ENCODE peak calls at places on chromosomes 2 and 18, in seven cellular contexts. One of them, this sample, is unnamed.

GRCh38 chr2:98454500-98455235 is 10.0 kb downstream of the INPP4A start:
- DNase-seq in heart left ventricle: no peak
- DNase-seq in GM12892: no peak
- DNase-seq in esophagus muscularis mucosa: peak; percentile 89
- DNase-seq in stomach: no peak
- DNase-seq in lower leg skin: no peak
- DNase-seq in HCT116: no peak
- DNase-seq in this sample: peak; percentile 40

GRCh38 chr2:164703915-164704706 is 82.8 kb upstream of the GRB14 start:
- DNase-seq in heart left ventricle: no peak
- DNase-seq in GM12892: no peak
- DNase-seq in esophagus muscularis mucosa: no peak
- DNase-seq in stomach: no peak
- DNase-seq in lower leg skin: no peak
- DNase-seq in HCT116: no peak
- DNase-seq in this sample: no peak

GRCh38 chr18:58605027-58606020 is 23.6 kb downstream of the ALPK2 start:
- DNase-seq in heart left ventricle: no peak
- DNase-seq in GM12892: no peak
- DNase-seq in esophagus muscularis mucosa: no peak
- DNase-seq in stomach: no peak
- DNase-seq in lower leg skin: no peak
- DNase-seq in HCT116: peak; percentile 56
- DNase-seq in this sample: no peak

GRCh38 chr2:45224321-45224995 is 215.2 kb upstream of the SIX2 start:
- DNase-seq in heart left ventricle: no peak
- DNase-seq in GM12892: no peak
- DNase-seq in esophagus muscularis mucosa: peak; percentile 77
- DNase-seq in stomach: no peak
- DNase-seq in lower leg skin: no peak
- DNase-seq in HCT116: no peak
- DNase-seq in this sample: no peak

GRCh38 chr2:16737812-16738211 is 72.2 kb upstream of the CYRIA start:
- DNase-seq in heart left ventricle: no peak
- DNase-seq in GM12892: no peak
- DNase-seq in esophagus muscularis mucosa: no peak
- DNase-seq in stomach: no peak
- DNase-seq in lower leg skin: no peak
- DNase-seq in HCT116: no peak
- DNase-seq in this sample: no peak

GRCh38 chr18:58997811-58998337 is 133.2 kb downstream of the ZNF532 start:
- DNase-seq in heart left ventricle: no peak
- DNase-seq in GM12892: no peak
- DNase-seq in esophagus muscularis mucosa: no peak
- DNase-seq in stomach: no peak
- DNase-seq in lower leg skin: peak; percentile 55
- DNase-seq in HCT116: no peak
- DNase-seq in this sample: no peak

GRCh38 chr2:1661891-1662605 is 82.3 kb downstream of the PXDN start:
- DNase-seq in heart left ventricle: no peak
- DNase-seq in GM12892: no peak
- DNase-seq in esophagus muscularis mucosa: no peak
- DNase-seq in stomach: no peak
- DNase-seq in lower leg skin: no peak
- DNase-seq in HCT116: no peak
- DNase-seq in this sample: no peak

GRCh38 chr2:128779301-128780095 is 460.8 kb upstream of the HS6ST1 start:
- DNase-seq in heart left ventricle: no peak
- DNase-seq in GM12892: no peak
- DNase-seq in esophagus muscularis mucosa: peak; percentile 85
- DNase-seq in stomach: no peak
- DNase-seq in lower leg skin: no peak
- DNase-seq in HCT116: no peak
- DNase-seq in this sample: no peak

GRCh38 chr2:30414951-30415350 is 32.1 kb upstream of the LCLAT1 start:
- DNase-seq in heart left ventricle: no peak
- DNase-seq in GM12892: no peak
- DNase-seq in esophagus muscularis mucosa: no peak
- DNase-seq in stomach: no peak
- DNase-seq in lower leg skin: no peak
- DNase-seq in HCT116: no peak
- DNase-seq in this sample: no peak

GRCh38 chr2:39724828-39725144 is 54.3 kb downstream of the THUMPD2 start:
- DNase-seq in heart left ventricle: no peak
- DNase-seq in GM12892: no peak
- DNase-seq in esophagus muscularis mucosa: no peak
- DNase-seq in stomach: no peak
- DNase-seq in lower leg skin: no peak
- DNase-seq in HCT116: no peak
- DNase-seq in this sample: no peak

GRCh38 chr2:178331474-178332431 is 119.2 kb downstream of the PRKRA start:
- DNase-seq in heart left ventricle: no peak
- DNase-seq in GM12892: no peak
- DNase-seq in esophagus muscularis mucosa: no peak
- DNase-seq in stomach: no peak
- DNase-seq in lower leg skin: peak; percentile 48
- DNase-seq in HCT116: no peak
- DNase-seq in this sample: no peak

GRCh38 chr18:43571078-43571689 is 293.9 kb upstream of the SYT4 start:
- DNase-seq in heart left ventricle: no peak
- DNase-seq in GM12892: no peak
- DNase-seq in esophagus muscularis mucosa: no peak
- DNase-seq in stomach: peak; percentile 45
- DNase-seq in lower leg skin: no peak
- DNase-seq in HCT116: no peak
- DNase-seq in this sample: no peak

GRCh38 chr18:27863780-27864430 is 313.0 kb downstream of the CDH2 start:
- DNase-seq in heart left ventricle: peak; percentile 39
- DNase-seq in GM12892: no peak
- DNase-seq in esophagus muscularis mucosa: no peak
- DNase-seq in stomach: no peak
- DNase-seq in lower leg skin: no peak
- DNase-seq in HCT116: no peak
- DNase-seq in this sample: no peak

GRCh38 chr2:196801578-196801977 is 2.1 kb upstream of the GTF3C3 start:
- DNase-seq in heart left ventricle: no peak
- DNase-seq in GM12892: no peak
- DNase-seq in esophagus muscularis mucosa: no peak
- DNase-seq in stomach: no peak
- DNase-seq in lower leg skin: no peak
- DNase-seq in HCT116: no peak
- DNase-seq in this sample: no peak

GRCh38 chr2:225328192-225328591 is 71.3 kb upstream of the NYAP2 start:
- DNase-seq in heart left ventricle: no peak
- DNase-seq in GM12892: no peak
- DNase-seq in esophagus muscularis mucosa: no peak
- DNase-seq in stomach: no peak
- DNase-seq in lower leg skin: no peak
- DNase-seq in HCT116: no peak
- DNase-seq in this sample: no peak

DNA sequence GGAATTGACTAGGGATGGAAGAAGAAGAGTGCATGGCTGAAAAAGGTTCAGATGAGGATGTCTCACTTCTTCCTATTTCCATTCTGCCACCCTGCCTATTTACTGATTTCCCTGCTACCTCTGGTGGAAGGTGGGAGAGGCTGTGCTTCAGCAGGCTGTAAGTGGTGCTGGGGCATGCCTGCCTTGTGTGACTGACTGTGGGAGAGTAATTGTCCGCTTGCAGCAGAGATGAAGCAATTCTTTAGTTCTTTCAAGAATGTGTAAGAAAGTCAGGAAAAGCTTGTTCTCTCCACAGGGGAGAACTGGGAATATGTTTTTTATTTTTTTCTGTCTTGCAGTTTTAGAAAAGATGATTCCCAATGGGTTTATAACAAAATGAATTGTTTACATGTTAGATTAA is 72.5 kb upstream of the NYAP2 start:
- DNase-seq in heart left ventricle: no peak
- DNase-seq in GM12892: no peak
- DNase-seq in esophagus muscularis mucosa: no peak
- DNase-seq in stomach: no peak
- DNase-seq in lower leg skin: no peak
- DNase-seq in HCT116: no peak
- DNase-seq in this sample: no peak
- TF ChIP-seq POLR2A in heart left ventricle: no peak
- TF ChIP-seq POLR2A in GM12892: no peak
- TF ChIP-seq POLR2A in esophagus muscularis mucosa: no peak
- TF ChIP-seq POLR2A in stomach: no peak
- TF ChIP-seq POLR2A in lower leg skin: no peak
- TF ChIP-seq POLR2A in HCT116: no peak
- TF ChIP-seq POLR2A in this sample: no peak

GRCh38 chr2:170206805-170207407 is 29.0 kb downstream of the MYO3B start:
- DNase-seq in heart left ventricle: no peak
- DNase-seq in GM12892: no peak
- DNase-seq in esophagus muscularis mucosa: no peak
- DNase-seq in stomach: no peak
- DNase-seq in lower leg skin: no peak
- DNase-seq in HCT116: no peak
- DNase-seq in this sample: no peak

GRCh38 chr2:170208967-170209366 is 31.0 kb downstream of the MYO3B start:
- DNase-seq in heart left ventricle: no peak
- DNase-seq in GM12892: no peak
- DNase-seq in esophagus muscularis mucosa: no peak
- DNase-seq in stomach: no peak
- DNase-seq in lower leg skin: no peak
- DNase-seq in HCT116: no peak
- DNase-seq in this sample: no peak

GRCh38 chr2:170204561-170204960 is 26.6 kb downstream of the MYO3B start:
- DNase-seq in heart left ventricle: no peak
- DNase-seq in GM12892: no peak
- DNase-seq in esophagus muscularis mucosa: no peak
- DNase-seq in stomach: no peak
- DNase-seq in lower leg skin: no peak
- DNase-seq in HCT116: no peak
- DNase-seq in this sample: no peak

GRCh38 chr2:170206246-170206645 is 28.3 kb downstream of the MYO3B start:
- DNase-seq in heart left ventricle: no peak
- DNase-seq in GM12892: no peak
- DNase-seq in esophagus muscularis mucosa: no peak
- DNase-seq in stomach: no peak
- DNase-seq in lower leg skin: no peak
- DNase-seq in HCT116: no peak
- DNase-seq in this sample: no peak

DNA sequence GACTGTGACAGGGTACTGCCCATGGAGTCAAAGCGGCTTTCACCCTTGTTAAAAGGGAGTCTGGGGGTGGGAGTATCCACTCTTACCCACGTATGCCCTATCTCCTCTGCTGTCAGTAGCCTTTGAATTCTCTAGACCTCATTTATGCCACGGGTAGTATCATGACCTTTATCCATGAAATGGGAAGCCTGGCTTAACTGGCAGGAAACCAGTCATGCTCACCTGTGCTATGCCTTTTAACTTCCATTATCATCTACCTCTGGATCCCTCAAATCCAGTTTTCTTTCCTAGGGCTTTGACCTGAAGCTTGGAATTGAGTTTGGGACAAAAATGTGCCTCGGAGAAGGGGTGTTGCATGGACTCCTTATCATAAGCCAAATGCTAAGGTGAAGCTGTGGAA is 30.0 kb downstream of the MYO3B start:
- DNase-seq in heart left ventricle: no peak
- DNase-seq in GM12892: no peak
- DNase-seq in esophagus muscularis mucosa: no peak
- DNase-seq in stomach: no peak
- DNase-seq in lower leg skin: no peak
- DNase-seq in HCT116: no peak
- DNase-seq in this sample: no peak
- TF ChIP-seq POLR2A in heart left ventricle: no peak
- TF ChIP-seq POLR2A in GM12892: no peak
- TF ChIP-seq POLR2A in esophagus muscularis mucosa: no peak
- TF ChIP-seq POLR2A in stomach: no peak
- TF ChIP-seq POLR2A in lower leg skin: no peak
- TF ChIP-seq POLR2A in HCT116: no peak
- TF ChIP-seq POLR2A in this sample: no peak

DNA sequence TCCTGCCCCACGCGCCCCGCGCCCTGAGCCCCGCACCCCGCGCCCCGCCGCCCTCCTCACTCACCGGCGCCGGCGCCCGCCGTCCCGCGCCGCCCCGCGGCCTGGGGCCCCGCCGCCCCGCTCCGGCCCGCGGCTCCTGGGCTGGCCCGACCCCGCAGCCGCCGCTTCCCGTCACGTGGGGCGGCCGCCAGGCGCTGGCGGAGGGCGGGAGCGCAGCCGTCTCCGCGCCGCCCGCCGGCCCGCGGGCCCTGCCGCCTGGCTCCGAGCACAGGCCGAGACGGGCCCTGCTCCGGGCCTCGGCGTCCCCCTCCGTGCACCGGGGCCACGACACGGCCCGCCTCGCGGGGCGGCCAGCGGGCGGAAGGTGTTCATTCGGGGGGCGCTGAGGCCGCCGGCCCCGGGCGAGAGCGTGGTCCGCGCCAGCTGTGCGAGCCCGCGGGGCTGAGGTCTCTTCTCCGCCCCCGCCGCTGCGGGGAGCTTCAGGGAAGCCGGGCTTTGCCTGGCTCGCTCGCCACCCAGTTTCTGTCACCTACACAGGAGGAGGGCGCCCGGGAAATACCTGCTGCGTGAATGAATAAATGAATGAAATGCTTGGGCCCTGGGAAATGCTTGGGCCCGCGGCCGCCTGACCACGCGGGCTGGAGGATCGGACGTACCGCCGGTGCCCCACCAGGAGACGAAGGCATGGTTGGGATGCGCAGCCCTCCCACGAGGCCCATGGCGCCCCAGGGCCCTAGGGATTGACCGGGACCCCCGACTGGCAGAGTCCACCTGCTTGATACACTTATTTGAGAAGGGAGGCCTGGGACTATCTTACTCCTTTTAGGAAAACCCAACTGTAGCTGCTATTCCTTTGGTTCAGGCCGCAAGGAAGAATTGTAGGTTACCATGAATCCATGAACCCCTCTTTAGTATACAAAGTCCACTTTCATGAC is at the start of gene TGFBRAP1:
- DNase-seq in heart left ventricle: peak; percentile 61
- DNase-seq in GM12892: peak; percentile 50
- DNase-seq in esophagus muscularis mucosa: no peak
- DNase-seq in stomach: peak; percentile 71
- DNase-seq in lower leg skin: no peak
- DNase-seq in HCT116: no peak
- DNase-seq in this sample: peak; percentile 61
- TF ChIP-seq POLR2A in heart left ventricle: no peak
- TF ChIP-seq POLR2A in GM12892: peak; percentile 70
- TF ChIP-seq POLR2A in esophagus muscularis mucosa: no peak
- TF ChIP-seq POLR2A in stomach: no peak
- TF ChIP-seq POLR2A in lower leg skin: no peak
- TF ChIP-seq POLR2A in HCT116: no peak
- TF ChIP-seq POLR2A in this sample: peak; percentile 73

DNA sequence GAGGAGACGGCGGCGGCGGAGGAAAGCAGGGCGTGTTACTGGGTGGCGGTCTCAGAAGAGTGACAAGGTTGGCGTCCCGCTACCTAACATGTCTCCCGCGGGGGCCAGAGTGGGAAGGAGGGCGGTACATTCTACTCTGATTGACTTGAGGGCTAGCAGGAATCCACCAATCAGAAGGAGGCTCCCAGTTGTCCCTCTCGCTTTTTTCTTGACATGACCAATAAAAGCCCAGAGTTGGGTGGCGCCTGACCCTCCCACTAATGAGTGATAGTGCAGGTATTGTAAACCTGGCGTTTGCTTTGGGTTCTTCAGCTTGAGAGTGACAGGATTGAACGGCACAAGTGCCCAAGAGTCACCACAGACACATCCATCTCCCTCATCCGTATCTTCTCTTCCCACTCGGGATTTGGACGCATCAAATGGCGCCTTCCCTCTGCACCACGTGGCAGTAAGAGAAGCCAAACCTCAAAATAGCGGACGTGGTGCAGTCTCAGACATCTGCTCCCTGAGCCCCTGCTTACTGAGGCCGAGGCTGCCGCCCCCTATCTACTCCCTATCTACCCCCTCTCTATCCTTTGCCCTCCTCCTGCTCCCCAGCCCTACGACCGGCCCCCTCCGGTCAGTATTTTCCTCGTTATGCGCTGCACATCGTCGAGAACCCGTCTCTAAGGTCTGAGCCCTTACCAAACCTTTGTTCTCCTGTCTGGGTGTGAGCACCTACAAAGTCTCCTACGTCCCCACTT is 746 bp upstream of the FAM161A start:
- DNase-seq in heart left ventricle: peak; percentile 89
- DNase-seq in GM12892: peak; percentile 70
- DNase-seq in esophagus muscularis mucosa: peak; percentile 96
- DNase-seq in stomach: peak; percentile 90
- DNase-seq in lower leg skin: peak; percentile 94
- DNase-seq in HCT116: peak; percentile 97
- DNase-seq in this sample: peak; percentile 81
- TF ChIP-seq POLR2A in heart left ventricle: no peak
- TF ChIP-seq POLR2A in GM12892: peak; percentile 75
- TF ChIP-seq POLR2A in esophagus muscularis mucosa: no peak
- TF ChIP-seq POLR2A in stomach: no peak
- TF ChIP-seq POLR2A in lower leg skin: no peak
- TF ChIP-seq POLR2A in HCT116: peak; percentile 45
- TF ChIP-seq POLR2A in this sample: peak; percentile 28

This sample was measured in H54.